ENCODE peak calls at places on chromosome 15, in four cellular contexts. W, C, S and Z are unnamed samples.

GRCh38 chr15:61794881-61795280 is 265.4 kb downstream of the VPS13C start:
- DNase-seq in C (no peak), S (peak), W (no peak), Z (no peak)

GRCh38 chr15:40843885-40844542 is at the start of gene SPINT1:
- DNase-seq in W (no peak), C (no peak), S (no peak), Z (no peak)

GRCh38 chr15:76197703-76198455 is 113.4 kb downstream of the ETFA start:
- DNase-seq in W (no peak), C (no peak), S (no peak), Z (no peak)

GRCh38 chr15:90003736-90004135 is 2.6 kb downstream of the ZNF710 start:
- DNase-seq in S (no peak), C (no peak), W (no peak), Z (no peak)

GRCh38 chr15:100769043-100769974 is 110.3 kb upstream of the ALDH1A3 start:
- DNase-seq in W (no peak), S (no peak), C (no peak), Z (no peak)

GRCh38 chr15:56934269-56934668 is 15.8 kb downstream of the TCF12 start:
- DNase-seq in S (peak), C (no peak), W (no peak), Z (no peak)

GRCh38 chr15:25989327-25989726 is 126.2 kb upstream of the ATP10A start:
- DNase-seq in W (no peak), C (no peak), S (no peak), Z (no peak)

GRCh38 chr15:91866971-91867372 is 13.5 kb downstream of the SLCO3A1 start:
- DNase-seq in C (no peak), S (peak), W (no peak), Z (no peak)

GRCh38 chr15:68391084-68391483 is 40.9 kb downstream of the ITGA11 start:
- DNase-seq in C (no peak), W (no peak), S (no peak), Z (no peak)

GRCh38 chr15:88334436-88334835 is 77.9 kb upstream of the NTRK3 start:
- DNase-seq in W (no peak), S (no peak), C (peak), Z (no peak)

GRCh38 chr15:88061452-88061851 is 195.1 kb downstream of the NTRK3 start:
- DNase-seq in C (no peak), S (no peak), W (no peak), Z (no peak)

GRCh38 chr15:69304176-69304533 is 5.4 kb downstream of the PAQR5 start:
- DNase-seq in S (peak), W (no peak), C (peak), Z (peak)

GRCh38 chr15:89926158-89926557 is 13.4 kb upstream of the ARPIN start:
- DNase-seq in S (peak), C (no peak), W (no peak), Z (peak)

GRCh38 chr15:50886611-50887350 is 21.7 kb upstream of the AP4E1 start:
- DNase-seq in W (no peak), C (no peak), S (no peak), Z (no peak)

GRCh38 chr15:64688179-64688578 is 87.2 kb downstream of the RBPMS2 start:
- DNase-seq in C (no peak), S (no peak), W (no peak), Z (no peak)

GRCh38 chr15:71559616-71560015 is 250.7 kb upstream of the NR2E3 start:
- DNase-seq in S (no peak), C (no peak), W (no peak), Z (no peak)

GRCh38 chr15:40130799-40131502 is 22.3 kb upstream of the BMF start:
- DNase-seq in W (no peak), C (no peak), S (no peak), Z (no peak)

GRCh38 chr15:41512078-41512394 is 1.6 kb downstream of the LTK start:
- DNase-seq in C (no peak), W (no peak), S (no peak), Z (no peak)

GRCh38 chr15:67720556-67721175 is 104.6 kb upstream of the SKOR1 start:
- DNase-seq in W (no peak), S (no peak), C (no peak), Z (no peak)

GRCh38 chr15:90095521-90095959 is 6.7 kb downstream of the IDH2 start:
- DNase-seq in W (no peak), C (no peak), S (no peak), Z (no peak)

GRCh38 chr15:70907784-70908471 is 15.3 kb downstream of the LRRC49 start:
- DNase-seq in C (no peak), W (no peak), S (no peak), Z (no peak)

GRCh38 chr15:69253156-69253555 is 45.6 kb upstream of the PAQR5 start:
- DNase-seq in S (peak), C (peak), W (no peak), Z (peak)

GRCh38 chr15:31350771-31351170 is 24.1 kb downstream of the KLF13 start:
- DNase-seq in C (no peak), W (no peak), S (no peak), Z (no peak)

GRCh38 chr15:100727291-100727851 is 125.0 kb downstream of the ASB7 start:
- DNase-seq in W (no peak), C (no peak), S (peak), Z (no peak)

GRCh38 chr15:77541421-77542181 is 91.1 kb downstream of the LINGO1 start:
- DNase-seq in S (no peak), C (no peak), W (no peak), Z (no peak)

GRCh38 chr15:73482184-73482583 is 39.2 kb downstream of the REC114 start:
- DNase-seq in C (no peak), S (no peak), W (no peak), Z (no peak)

GRCh38 chr15:34606545-34606944 is 23.1 kb upstream of the GOLGA8B start:
- DNase-seq in W (no peak), C (no peak), S (peak), Z (no peak)

GRCh38 chr15:96354731-96355560 is 24.4 kb downstream of the NR2F2 start:
- DNase-seq in W (no peak), C (no peak), S (peak), Z (peak)

GRCh38 chr15:82231842-82232241 is 30.7 kb downstream of the EFL1 start:
- DNase-seq in S (no peak), W (no peak), C (no peak), Z (no peak)

GRCh38 chr15:76964157-76964556 is 30.8 kb upstream of the PSTPIP1 start:
- DNase-seq in C (no peak), W (no peak), S (no peak), Z (no peak)

GRCh38 chr15:100918690-100919480 is at the start of gene LRRK1:
- DNase-seq in S (peak), C (no peak), W (no peak), Z (no peak)

GRCh38 chr15:38217181-38217580 is 35.5 kb upstream of the SPRED1 start:
- DNase-seq in W (no peak), S (peak), C (peak), Z (no peak)

GRCh38 chr15:88606437-88606794 is 14.7 kb upstream of the AEN start:
- DNase-seq in W (no peak), S (no peak), C (no peak), Z (no peak)

GRCh38 chr15:40439461-40440299 is 1.1 kb upstream of the BAHD1 start:
- DNase-seq in S (peak), W (no peak), C (no peak), Z (no peak)

GRCh38 chr15:23436421-23436820 is 10.6 kb downstream of the GOLGA6L2 start:
- DNase-seq in W (no peak), S (no peak), C (no peak), Z (no peak)

GRCh38 chr15:85284497-85284896 is 95.9 kb upstream of the AKAP13 start:
- DNase-seq in S (no peak), W (no peak), C (no peak), Z (no peak)

GRCh38 chr15:101452572-101452971 is 36.9 kb downstream of the PCSK6 start:
- DNase-seq in W (no peak), S (no peak), C (no peak), Z (no peak)

GRCh38 chr15:44426975-44427755 is at the start of gene CTDSPL2:
- DNase-seq in S (peak), C (peak), W (peak), Z (peak)

GRCh38 chr15:44427756-44428724 is 611 bp downstream of the CTDSPL2 start:
- DNase-seq in S (peak), W (no peak), C (no peak), Z (peak)
- TF ChIP-seq CTCF in S (no peak), W (no peak), C (no peak), Z (no peak)

DNA sequence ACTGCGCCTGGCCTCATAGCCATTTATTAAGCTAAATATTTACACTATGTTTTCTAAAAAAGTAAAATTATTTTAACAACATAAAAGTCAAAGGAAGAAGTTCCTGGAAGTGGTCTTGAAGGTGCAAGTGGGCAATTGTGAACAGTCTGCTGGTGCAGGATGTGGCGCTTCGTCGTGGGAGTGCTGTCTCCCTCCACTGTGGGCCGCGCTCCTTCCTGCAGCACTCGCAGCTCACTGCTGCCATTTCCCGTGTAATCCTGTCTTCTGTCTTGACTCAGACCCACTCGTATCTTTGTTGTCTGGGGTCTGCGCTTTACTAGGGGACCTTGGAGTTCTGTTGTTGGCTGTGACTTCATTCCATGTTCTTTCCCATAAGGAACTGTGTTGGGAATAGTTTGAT is 56.3 kb downstream of the APBA2 start:
- DNase-seq in W (no peak), C (no peak), S (no peak), Z (no peak)
- H3K4me3 ChIP-seq in W (no peak), C (no peak), S (no peak), Z (no peak)

GRCh38 chr15:44792715-44793114 is 56.4 kb downstream of the TRIM69 start:
- DNase-seq in C (no peak), S (no peak), W (no peak), Z (no peak)
- TF ChIP-seq CTCF in C (no peak), S (no peak), W (no peak), Z (no peak)

GRCh38 chr15:52797625-52798501 is 7.7 kb upstream of the ONECUT1 start:
- DNase-seq in C (no peak), S (no peak), W (no peak), Z (no peak)

GRCh38 chr15:52796742-52797515 is 6.8 kb upstream of the ONECUT1 start:
- DNase-seq in S (no peak), C (no peak), W (no peak), Z (no peak)

GRCh38 chr15:52794665-52795463 is 4.7 kb upstream of the ONECUT1 start:
- DNase-seq in W (no peak), S (no peak), C (no peak), Z (no peak)

GRCh38 chr15:52795464-52796227 is 5.5 kb upstream of the ONECUT1 start:
- DNase-seq in C (no peak), S (no peak), W (no peak), Z (no peak)

DNA sequence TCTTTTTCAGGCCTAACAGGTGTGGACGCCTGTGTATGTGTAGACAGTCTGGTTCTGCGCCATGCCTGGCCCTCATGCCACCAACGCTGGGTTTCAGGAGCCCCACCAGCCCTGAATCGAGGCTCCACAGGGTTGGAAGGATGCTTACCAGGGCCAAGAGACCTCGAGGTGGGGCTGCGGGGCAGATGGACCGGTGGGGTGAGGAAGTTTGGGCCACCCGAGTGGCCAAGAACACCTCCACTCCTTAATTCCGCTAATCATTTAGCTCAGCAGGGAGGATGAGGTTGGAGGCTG is 6.0 kb upstream of the ONECUT1 start:
- DNase-seq in W (no peak), C (no peak), S (no peak), Z (no peak)
- H3K4me3 ChIP-seq in W (no peak), C (no peak), S (no peak), Z (no peak)